ENCODE peak calls at places on chromosome 10, in six cellular contexts. One of them, this sample, is unnamed. For H3K9me3, the result is how much of the 10 kb centered on the place peaks cover.

GRCh38 chr10:17109475-17110207 is 20.0 kb downstream of the CUBN start:
- DNase-seq in uterus: no peak
- DNase-seq in tibial nerve: no peak
- DNase-seq in lung: no peak
- DNase-seq in left ventricle myocardium inferior: no peak
- DNase-seq in IMR-90: peak
- DNase-seq in this sample: peak

GRCh38 chr10:69666756-69667155 is 36.7 kb downstream of the FAM241B start:
- DNase-seq in uterus: no peak
- DNase-seq in tibial nerve: no peak
- DNase-seq in lung: no peak
- DNase-seq in left ventricle myocardium inferior: no peak
- DNase-seq in IMR-90: no peak
- DNase-seq in this sample: no peak

GRCh38 chr10:125762692-125763648 is 12.7 kb downstream of the MMP21 start:
- DNase-seq in uterus: no peak
- DNase-seq in tibial nerve: no peak
- DNase-seq in lung: no peak
- DNase-seq in left ventricle myocardium inferior: no peak
- DNase-seq in IMR-90: no peak
- DNase-seq in this sample: no peak

GRCh38 chr10:73969224-73969811 is 28.6 kb upstream of the VCL start:
- DNase-seq in uterus: no peak
- DNase-seq in tibial nerve: no peak
- DNase-seq in lung: no peak
- DNase-seq in left ventricle myocardium inferior: no peak
- DNase-seq in IMR-90: no peak
- DNase-seq in this sample: no peak

GRCh38 chr10:90288403-90288933 is 569.4 kb downstream of the HTR7 start:
- DNase-seq in uterus: no peak
- DNase-seq in tibial nerve: no peak
- DNase-seq in lung: no peak
- DNase-seq in left ventricle myocardium inferior: no peak
- DNase-seq in IMR-90: peak
- DNase-seq in this sample: no peak

GRCh38 chr10:54284526-54285193 is 516.4 kb downstream of the PCDH15 start:
- DNase-seq in uterus: no peak
- DNase-seq in tibial nerve: no peak
- DNase-seq in lung: no peak
- DNase-seq in left ventricle myocardium inferior: no peak
- DNase-seq in IMR-90: no peak
- DNase-seq in this sample: no peak

GRCh38 chr10:15472431-15473400 is 101.6 kb upstream of the FAM171A1 start:
- DNase-seq in uterus: peak
- DNase-seq in tibial nerve: peak
- DNase-seq in lung: no peak
- DNase-seq in left ventricle myocardium inferior: no peak
- DNase-seq in IMR-90: peak
- DNase-seq in this sample: no peak

GRCh38 chr10:12382956-12383531 is 33.7 kb downstream of the CAMK1D start:
- DNase-seq in uterus: no peak
- DNase-seq in tibial nerve: no peak
- DNase-seq in lung: no peak
- DNase-seq in left ventricle myocardium inferior: no peak
- DNase-seq in IMR-90: no peak
- DNase-seq in this sample: no peak

GRCh38 chr10:103545366-103545765 is 51.9 kb downstream of the NEURL1 start:
- DNase-seq in uterus: no peak
- DNase-seq in tibial nerve: no peak
- DNase-seq in lung: no peak
- DNase-seq in left ventricle myocardium inferior: no peak
- DNase-seq in IMR-90: no peak
- DNase-seq in this sample: no peak

GRCh38 chr10:63887026-63887589 is 365.9 kb downstream of the REEP3 start:
- DNase-seq in uterus: no peak
- DNase-seq in tibial nerve: no peak
- DNase-seq in lung: no peak
- DNase-seq in left ventricle myocardium inferior: no peak
- DNase-seq in IMR-90: no peak
- DNase-seq in this sample: no peak

GRCh38 chr10:57955076-57955475 is 312.6 kb downstream of the IPMK start:
- DNase-seq in uterus: no peak
- DNase-seq in tibial nerve: no peak
- DNase-seq in lung: no peak
- DNase-seq in left ventricle myocardium inferior: no peak
- DNase-seq in IMR-90: peak
- DNase-seq in this sample: no peak

GRCh38 chr10:114504769-114505579 is 100.7 kb upstream of the AFAP1L2 start:
- DNase-seq in uterus: no peak
- DNase-seq in tibial nerve: no peak
- DNase-seq in lung: peak
- DNase-seq in left ventricle myocardium inferior: no peak
- DNase-seq in IMR-90: peak
- DNase-seq in this sample: no peak

GRCh38 chr10:48765039-48765438 is 80.4 kb downstream of the WDFY4 start:
- DNase-seq in uterus: no peak
- DNase-seq in tibial nerve: no peak
- DNase-seq in lung: no peak
- DNase-seq in left ventricle myocardium inferior: no peak
- DNase-seq in IMR-90: no peak
- DNase-seq in this sample: no peak

DNA sequence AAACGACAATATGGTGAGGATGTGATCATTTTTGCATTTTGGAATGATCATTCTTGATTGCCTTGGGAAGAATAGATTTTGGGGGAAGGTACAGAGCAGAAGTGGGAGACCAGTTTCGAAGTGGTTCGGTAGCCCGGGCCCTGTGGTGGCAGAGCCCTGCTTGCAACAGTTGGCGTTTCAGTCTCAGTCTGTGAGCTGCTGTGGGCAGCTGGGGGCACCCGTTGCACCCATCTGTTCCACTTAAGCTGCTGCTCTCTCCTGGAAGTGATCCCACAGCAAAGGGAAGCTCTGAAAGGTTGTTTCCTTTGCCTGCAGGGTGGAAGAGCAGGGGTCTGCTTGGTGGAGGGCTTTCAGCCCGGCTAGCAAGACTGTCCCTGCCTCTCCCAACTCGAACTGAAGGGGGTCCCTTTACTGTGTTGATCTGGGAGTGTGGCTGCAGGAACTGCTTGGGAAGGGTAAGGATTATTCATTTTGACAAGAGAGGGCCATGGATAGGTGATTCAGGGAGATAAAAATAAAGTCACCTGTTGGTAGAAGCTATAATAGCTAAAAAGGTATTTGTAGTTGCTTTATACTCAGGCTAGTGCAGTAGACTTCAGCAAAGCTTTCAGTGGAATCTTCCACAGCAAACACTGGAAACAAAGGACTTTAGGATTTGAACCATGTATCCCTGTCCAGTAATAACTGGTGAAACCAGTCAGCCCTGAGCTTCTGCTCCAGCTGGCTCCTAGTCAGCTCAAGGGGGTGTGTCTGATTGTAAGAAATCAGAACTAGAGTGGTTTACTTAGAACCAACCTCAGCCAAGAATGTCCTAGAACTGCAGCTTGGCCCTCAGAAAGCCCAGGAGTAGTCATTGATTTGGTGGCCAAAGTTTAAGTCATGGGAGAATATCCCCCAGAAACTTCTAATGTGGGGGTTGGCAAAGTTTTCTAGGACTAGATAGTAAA is 53.1 kb upstream of the PDCD4 start:
- DNase-seq in uterus: no peak
- DNase-seq in tibial nerve: no peak
- DNase-seq in lung: peak
- DNase-seq in left ventricle myocardium inferior: no peak
- DNase-seq in IMR-90: no peak
- DNase-seq in this sample: no peak
- H3K27ac ChIP-seq in uterus: peak
- H3K27ac ChIP-seq in tibial nerve: peak
- H3K27ac ChIP-seq in lung: no peak
- H3K27ac ChIP-seq in left ventricle myocardium inferior: peak
- H3K27ac ChIP-seq in IMR-90: no peak
- H3K27ac ChIP-seq in this sample: peak

GRCh38 chr10:96656839-96657238 is 63.5 kb downstream of the PIK3AP1 start:
- DNase-seq in uterus: no peak
- DNase-seq in tibial nerve: no peak
- DNase-seq in lung: no peak
- DNase-seq in left ventricle myocardium inferior: no peak
- DNase-seq in IMR-90: no peak
- DNase-seq in this sample: no peak

GRCh38 chr10:96658844-96659243 is 61.5 kb downstream of the PIK3AP1 start:
- DNase-seq in uterus: no peak
- DNase-seq in tibial nerve: no peak
- DNase-seq in lung: no peak
- DNase-seq in left ventricle myocardium inferior: no peak
- DNase-seq in IMR-90: no peak
- DNase-seq in this sample: no peak

GRCh38 chr10:96657385-96657784 is 62.9 kb downstream of the PIK3AP1 start:
- DNase-seq in uterus: no peak
- DNase-seq in tibial nerve: no peak
- DNase-seq in lung: no peak
- DNase-seq in left ventricle myocardium inferior: no peak
- DNase-seq in IMR-90: no peak
- DNase-seq in this sample: no peak

GRCh38 chr10:96651998-96652431 is 65.2 kb upstream of the TM9SF3 start:
- DNase-seq in uterus: no peak
- DNase-seq in tibial nerve: no peak
- DNase-seq in lung: no peak
- DNase-seq in left ventricle myocardium inferior: no peak
- DNase-seq in IMR-90: no peak
- DNase-seq in this sample: no peak

DNA sequence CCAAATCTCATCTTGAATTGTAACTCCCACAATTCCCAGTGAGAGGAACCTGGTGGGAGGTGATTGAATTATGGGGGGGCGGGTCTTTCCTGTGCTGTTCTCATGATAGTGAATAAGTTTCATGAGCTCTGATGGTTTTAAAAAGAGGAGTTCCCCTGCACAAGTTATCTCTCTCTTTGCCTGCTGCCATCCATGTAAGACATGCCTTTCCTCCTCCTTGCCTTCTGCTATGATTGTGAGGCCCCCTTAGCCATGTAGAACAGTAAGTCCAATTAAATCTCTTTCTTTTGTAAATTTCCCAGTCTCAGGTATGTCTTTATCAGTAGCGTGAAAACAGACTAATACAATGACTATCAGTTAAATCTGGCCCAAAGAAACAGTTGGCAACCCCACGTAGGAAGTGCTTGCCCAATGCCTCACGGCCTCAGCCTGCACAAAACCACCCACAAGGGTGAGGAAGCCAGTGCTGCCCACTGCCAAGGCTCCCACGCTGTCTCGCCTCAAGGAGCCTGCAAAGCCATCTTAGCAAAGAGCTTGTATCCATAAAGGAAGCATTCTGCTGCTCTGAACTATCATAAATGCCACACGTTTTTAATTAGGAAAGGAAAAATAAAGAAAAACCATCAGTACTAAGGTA is 64.6 kb downstream of the PIK3AP1 start:
- DNase-seq in uterus: no peak
- DNase-seq in tibial nerve: no peak
- DNase-seq in lung: no peak
- DNase-seq in left ventricle myocardium inferior: no peak
- DNase-seq in IMR-90: no peak
- DNase-seq in this sample: no peak
- H3K9me3 ChIP-seq in uterus: under half
- H3K9me3 ChIP-seq in tibial nerve: under half
- H3K9me3 ChIP-seq in lung: under half
- H3K9me3 ChIP-seq in left ventricle myocardium inferior: under half
- H3K9me3 ChIP-seq in IMR-90: under half
- H3K9me3 ChIP-seq in this sample: under half

GRCh38 chr10:13993169-13993568 is 337.6 kb downstream of the FRMD4A start:
- DNase-seq in uterus: peak
- DNase-seq in tibial nerve: peak
- DNase-seq in lung: no peak
- DNase-seq in left ventricle myocardium inferior: no peak
- DNase-seq in IMR-90: peak
- DNase-seq in this sample: peak

GRCh38 chr10:13990918-13991317 is 339.8 kb downstream of the FRMD4A start:
- DNase-seq in uterus: peak
- DNase-seq in tibial nerve: no peak
- DNase-seq in lung: no peak
- DNase-seq in left ventricle myocardium inferior: peak
- DNase-seq in IMR-90: peak
- DNase-seq in this sample: peak

GRCh38 chr10:13994932-13995331 is 335.8 kb downstream of the FRMD4A start:
- DNase-seq in uterus: no peak
- DNase-seq in tibial nerve: no peak
- DNase-seq in lung: no peak
- DNase-seq in left ventricle myocardium inferior: no peak
- DNase-seq in IMR-90: no peak
- DNase-seq in this sample: no peak

GRCh38 chr10:13991353-13991752 is 339.4 kb downstream of the FRMD4A start:
- DNase-seq in uterus: no peak
- DNase-seq in tibial nerve: no peak
- DNase-seq in lung: no peak
- DNase-seq in left ventricle myocardium inferior: no peak
- DNase-seq in IMR-90: no peak
- DNase-seq in this sample: no peak

GRCh38 chr10:13993634-13994033 is 337.1 kb downstream of the FRMD4A start:
- DNase-seq in uterus: no peak
- DNase-seq in tibial nerve: no peak
- DNase-seq in lung: no peak
- DNase-seq in left ventricle myocardium inferior: no peak
- DNase-seq in IMR-90: no peak
- DNase-seq in this sample: no peak
- H3K27ac ChIP-seq in uterus: peak
- H3K27ac ChIP-seq in tibial nerve: peak
- H3K27ac ChIP-seq in lung: no peak
- H3K27ac ChIP-seq in left ventricle myocardium inferior: peak
- H3K27ac ChIP-seq in IMR-90: no peak
- H3K27ac ChIP-seq in this sample: no peak

GRCh38 chr10:29681700-29682444 is 47.1 kb upstream of the SVIL start:
- DNase-seq in uterus: no peak
- DNase-seq in tibial nerve: no peak
- DNase-seq in lung: peak
- DNase-seq in left ventricle myocardium inferior: no peak
- DNase-seq in IMR-90: no peak
- DNase-seq in this sample: no peak

GRCh38 chr10:29676732-29677131 is 42.0 kb upstream of the SVIL start:
- DNase-seq in uterus: no peak
- DNase-seq in tibial nerve: no peak
- DNase-seq in lung: no peak
- DNase-seq in left ventricle myocardium inferior: no peak
- DNase-seq in IMR-90: no peak
- DNase-seq in this sample: no peak

GRCh38 chr10:29685506-29685905 is 50.7 kb upstream of the SVIL start:
- DNase-seq in uterus: no peak
- DNase-seq in tibial nerve: no peak
- DNase-seq in lung: no peak
- DNase-seq in left ventricle myocardium inferior: no peak
- DNase-seq in IMR-90: no peak
- DNase-seq in this sample: no peak

GRCh38 chr10:29675984-29676383 is 41.2 kb upstream of the SVIL start:
- DNase-seq in uterus: no peak
- DNase-seq in tibial nerve: no peak
- DNase-seq in lung: no peak
- DNase-seq in left ventricle myocardium inferior: no peak
- DNase-seq in IMR-90: no peak
- DNase-seq in this sample: no peak

DNA sequence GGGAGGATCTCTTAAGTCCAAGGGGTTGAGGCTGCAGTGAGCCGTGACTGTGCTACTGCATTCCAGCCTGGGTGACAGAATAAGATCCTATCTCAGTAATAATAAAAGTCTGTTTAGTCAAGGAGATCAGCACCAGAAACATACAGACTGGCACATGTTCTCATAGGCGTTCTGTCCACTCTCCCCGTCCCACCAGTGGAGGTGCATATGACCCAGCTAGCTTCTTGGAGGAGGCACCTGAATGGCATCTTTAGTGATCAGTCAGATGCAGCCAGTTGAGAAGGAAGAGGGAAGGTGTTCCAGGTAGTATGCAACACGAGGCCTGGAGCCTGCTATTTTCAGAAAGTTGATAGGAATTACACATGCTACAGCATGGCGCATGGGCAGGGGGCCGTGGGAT is 45.3 kb upstream of the SVIL start:
- DNase-seq in uterus: no peak
- DNase-seq in tibial nerve: no peak
- DNase-seq in lung: no peak
- DNase-seq in left ventricle myocardium inferior: no peak
- DNase-seq in IMR-90: no peak
- DNase-seq in this sample: no peak
- H3K9me3 ChIP-seq in uterus: under half
- H3K9me3 ChIP-seq in tibial nerve: under half
- H3K9me3 ChIP-seq in lung: under half
- H3K9me3 ChIP-seq in left ventricle myocardium inferior: under half
- H3K9me3 ChIP-seq in IMR-90: under half
- H3K9me3 ChIP-seq in this sample: under half